ENCODE peak calls at places on chromosomes 5 and 9, in ten cellular contexts. R is neural progenitor cell; A is GM10248; L is GM23338; O is foreskin fibroblast; Q is CD8-positive, alpha-beta T cell; F is H9; N is IMR-90; Y is progenitor cell of endocrine pancreas; E is psoas muscle. J is an unnamed sample.

GRCh38 chr5:81242906-81243436 is 9.8 kb downstream of the CKMT2 start:
- DNase-seq in F (no peak), N (no peak), A (no peak), Y (no peak), E (no peak), L (no peak), Q (no peak), R (no peak), O (no peak), J (no peak)

GRCh38 chr9:134419684-134420076 is 93.4 kb downstream of the RXRA start:
- DNase-seq in F (peak), Y (no peak), E (no peak), L (peak), A (no peak), Q (no peak), N (no peak), R (peak), O (no peak), J (no peak)

GRCh38 chr9:80649001-80649420 is 1040.3 kb downstream of the TLE1 start:
- DNase-seq in F (no peak), L (peak), A (no peak), E (peak), Q (no peak), R (no peak), Y (no peak), N (peak), O (peak), J (no peak)

GRCh38 chr5:95908799-95909198 is 52.9 kb downstream of the ELL2 start:
- DNase-seq in E (no peak), A (no peak), Y (no peak), Q (no peak), L (no peak), F (no peak), O (no peak), N (no peak), R (no peak), J (no peak)

GRCh38 chr5:18465833-18466681 is 831.8 kb downstream of the TAF11L14 start:
- DNase-seq in E (no peak), O (peak), A (peak), N (peak), F (peak), Q (no peak), Y (peak), R (peak), L (peak), J (peak)

GRCh38 chr5:172455511-172456061 is 1.3 kb upstream of the SH3PXD2B start:
- DNase-seq in F (peak), Y (no peak), N (peak), A (no peak), L (no peak), O (peak), Q (no peak), E (no peak), R (peak), J (no peak)

GRCh38 chr5:130077007-130077406 is 172.7 kb downstream of the CHSY3 start:
- DNase-seq in L (no peak), A (no peak), Q (no peak), E (no peak), O (no peak), R (no peak), N (no peak), Y (no peak), F (no peak), J (no peak)

GRCh38 chr9:131651160-131651559 is 88.7 kb downstream of the RAPGEF1 start:
- DNase-seq in E (no peak), L (no peak), F (no peak), Q (no peak), O (no peak), R (no peak), Y (no peak), N (no peak), A (no peak), J (no peak)

GRCh38 chr9:4970970-4971641 is 14.0 kb upstream of the JAK2 start:
- DNase-seq in Q (no peak), F (no peak), R (no peak), A (peak), L (no peak), Y (no peak), N (no peak), O (no peak), E (no peak), J (no peak)

GRCh38 chr9:95753762-95754465 is 121.6 kb upstream of the ERCC6L2 start:
- DNase-seq in Q (no peak), A (no peak), R (no peak), F (no peak), E (no peak), Y (no peak), N (no peak), O (no peak), L (peak), J (no peak)

GRCh38 chr5:52491071-52491828 is 296.5 kb upstream of the ITGA1 start:
- DNase-seq in Y (no peak), L (no peak), F (no peak), Q (no peak), N (no peak), R (no peak), E (no peak), A (no peak), O (no peak), J (no peak)

GRCh38 chr5:133400120-133400519 is 212.2 kb downstream of the FSTL4 start:
- DNase-seq in N (no peak), Y (no peak), R (no peak), A (no peak), E (no peak), L (no peak), Q (no peak), F (no peak), O (no peak), J (no peak)

GRCh38 chr5:74542477-74542876 is 98.1 kb downstream of the ENC1 start:
- DNase-seq in A (no peak), R (no peak), L (no peak), O (peak), N (no peak), Q (no peak), F (no peak), E (no peak), Y (no peak), J (peak)

GRCh38 chr5:181189962-181190710 is 14.9 kb downstream of the TRIM7 start:
- DNase-seq in R (peak), O (peak), Q (no peak), N (no peak), L (peak), Y (peak), A (no peak), E (peak), F (no peak), J (no peak)

GRCh38 chr9:104247899-104248460 is 153.9 kb downstream of the SMC2 start:
- DNase-seq in Q (no peak), E (no peak), N (no peak), O (no peak), L (no peak), F (no peak), R (no peak), A (no peak), Y (no peak), J (no peak)

GRCh38 chr9:21252727-21253547 is 13.1 kb upstream of the IFNA14 start:
- DNase-seq in A (peak), Y (no peak), Q (no peak), L (peak), R (peak), O (peak), E (peak), F (no peak), N (peak), J (peak)

GRCh38 chr9:87792831-87793288 is 66.9 kb downstream of the CTSL start:
- DNase-seq in N (peak), Q (no peak), R (no peak), F (peak), L (peak), E (peak), O (peak), A (peak), Y (no peak), J (peak)

GRCh38 chr9:27126682-27127081 is 17.7 kb downstream of the TEK start:
- DNase-seq in Q (no peak), A (no peak), F (no peak), L (no peak), Y (no peak), N (no peak), E (no peak), O (no peak), R (no peak), J (no peak)

GRCh38 chr9:116075191-116075590 is 78.4 kb upstream of the PAPPA start:
- DNase-seq in O (peak), A (no peak), E (no peak), N (peak), F (no peak), Y (no peak), R (no peak), L (no peak), Q (no peak), J (peak)

GRCh38 chr5:54944364-54944763 is 41.0 kb downstream of the ESM1 start:
- DNase-seq in Y (no peak), Q (peak), L (peak), A (peak), O (peak), F (no peak), R (peak), E (no peak), N (peak), J (peak)

GRCh38 chr5:52783226-52783959 is 4.3 kb upstream of the ITGA1 start:
- DNase-seq in A (no peak), Q (no peak), L (no peak), Y (no peak), R (no peak), E (no peak), F (no peak), O (peak), N (no peak), J (peak)

GRCh38 chr5:131997727-131998117 is 13.7 kb downstream of the ACSL6 start:
- DNase-seq in O (no peak), L (no peak), Q (no peak), F (no peak), N (no peak), Y (no peak), E (peak), R (no peak), A (no peak), J (no peak)

GRCh38 chr5:32090755-32091128 is 83.4 kb downstream of the GOLPH3 start:
- DNase-seq in N (no peak), Y (no peak), F (no peak), E (no peak), L (peak), Q (no peak), R (no peak), O (no peak), A (no peak), J (no peak)

GRCh38 chr5:154356256-154356655 is 89.5 kb upstream of the SAP30L start:
- DNase-seq in Q (no peak), F (no peak), R (no peak), Y (no peak), A (no peak), L (no peak), O (peak), E (no peak), N (peak), J (peak)

GRCh38 chr9:20624201-20625002 is 2.1 kb upstream of the MLLT3 start:
- DNase-seq in R (peak), A (peak), E (no peak), O (peak), L (peak), Q (peak), Y (peak), F (peak), N (peak), J (peak)

GRCh38 chr5:55535199-55535905 is 588 bp upstream of the PLPP1 start:
- DNase-seq in L (peak), E (no peak), Y (no peak), N (peak), R (no peak), A (no peak), Q (no peak), F (no peak), O (no peak), J (no peak)

GRCh38 chr5:65480306-65480865 is 1.3 kb downstream of the ADAMTS6 start:
- DNase-seq in R (peak), Q (peak), E (peak), N (peak), F (no peak), Y (no peak), O (peak), A (peak), L (peak), J (peak)

GRCh38 chr9:131835132-131835910 is 95.4 kb upstream of the RAPGEF1 start:
- DNase-seq in E (peak), F (no peak), O (peak), R (no peak), L (peak), Q (no peak), A (no peak), N (peak), Y (no peak), J (no peak)

GRCh38 chr5:141604318-141604717 is 14.5 kb downstream of the DIAPH1 start:
- DNase-seq in Q (peak), A (no peak), O (peak), R (peak), N (peak), E (peak), L (peak), F (peak), Y (no peak), J (peak)

GRCh38 chr5:167743685-167744084 is 547.8 kb upstream of the WWC1 start:
- DNase-seq in R (no peak), Y (no peak), A (no peak), N (peak), E (no peak), L (no peak), F (no peak), Q (no peak), O (peak), J (peak)

GRCh38 chr9:134374301-134375010 is 48.2 kb downstream of the RXRA start:
- DNase-seq in Q (no peak), A (peak), F (no peak), E (peak), N (no peak), Y (no peak), R (no peak), O (no peak), L (no peak), J (no peak)

GRCh38 chr9:34633851-34634550 is 3.6 kb downstream of the SIGMAR1 start:
- DNase-seq in Y (peak), Q (peak), L (peak), N (peak), R (peak), F (peak), E (peak), A (peak), O (peak), J (peak)

GRCh38 chr5:152271420-152271819 is 133.7 kb downstream of the NMUR2 start:
- DNase-seq in N (no peak), Y (no peak), A (no peak), E (no peak), Q (no peak), R (peak), O (no peak), F (peak), L (peak), J (no peak)

GRCh38 chr5:180467576-180467975 is 26.6 kb upstream of the CNOT6 start:
- DNase-seq in R (no peak), O (no peak), L (no peak), Q (no peak), E (no peak), N (no peak), Y (no peak), A (no peak), F (no peak), J (no peak)

GRCh38 chr9:38181866-38182265 is 112.8 kb upstream of the SHB start:
- DNase-seq in N (no peak), L (no peak), A (no peak), Y (no peak), R (no peak), O (no peak), F (no peak), E (no peak), Q (no peak), J (no peak)

GRCh38 chr5:126716861-126717260 is 60.1 kb upstream of the LMNB1 start:
- DNase-seq in Y (no peak), A (no peak), L (no peak), N (no peak), E (no peak), F (no peak), O (no peak), Q (no peak), R (no peak), J (no peak)

GRCh38 chr9:133135193-133135745 is 14.2 kb upstream of the RALGDS start:
- DNase-seq in O (peak), A (no peak), Q (no peak), Y (no peak), N (peak), L (no peak), F (no peak), R (no peak), E (peak), J (peak)

GRCh38 chr5:114146398-114146797 is 215.5 kb upstream of the KCNN2 start:
- DNase-seq in A (no peak), R (no peak), Y (no peak), F (no peak), O (no peak), Q (no peak), E (no peak), L (no peak), N (no peak), J (no peak)
- TF ChIP-seq CTCF in A (no peak), R (no peak), Y (no peak), F (no peak), O (no peak), Q (no peak), E (no peak), L (no peak), N (no peak), J (no peak)

DNA sequence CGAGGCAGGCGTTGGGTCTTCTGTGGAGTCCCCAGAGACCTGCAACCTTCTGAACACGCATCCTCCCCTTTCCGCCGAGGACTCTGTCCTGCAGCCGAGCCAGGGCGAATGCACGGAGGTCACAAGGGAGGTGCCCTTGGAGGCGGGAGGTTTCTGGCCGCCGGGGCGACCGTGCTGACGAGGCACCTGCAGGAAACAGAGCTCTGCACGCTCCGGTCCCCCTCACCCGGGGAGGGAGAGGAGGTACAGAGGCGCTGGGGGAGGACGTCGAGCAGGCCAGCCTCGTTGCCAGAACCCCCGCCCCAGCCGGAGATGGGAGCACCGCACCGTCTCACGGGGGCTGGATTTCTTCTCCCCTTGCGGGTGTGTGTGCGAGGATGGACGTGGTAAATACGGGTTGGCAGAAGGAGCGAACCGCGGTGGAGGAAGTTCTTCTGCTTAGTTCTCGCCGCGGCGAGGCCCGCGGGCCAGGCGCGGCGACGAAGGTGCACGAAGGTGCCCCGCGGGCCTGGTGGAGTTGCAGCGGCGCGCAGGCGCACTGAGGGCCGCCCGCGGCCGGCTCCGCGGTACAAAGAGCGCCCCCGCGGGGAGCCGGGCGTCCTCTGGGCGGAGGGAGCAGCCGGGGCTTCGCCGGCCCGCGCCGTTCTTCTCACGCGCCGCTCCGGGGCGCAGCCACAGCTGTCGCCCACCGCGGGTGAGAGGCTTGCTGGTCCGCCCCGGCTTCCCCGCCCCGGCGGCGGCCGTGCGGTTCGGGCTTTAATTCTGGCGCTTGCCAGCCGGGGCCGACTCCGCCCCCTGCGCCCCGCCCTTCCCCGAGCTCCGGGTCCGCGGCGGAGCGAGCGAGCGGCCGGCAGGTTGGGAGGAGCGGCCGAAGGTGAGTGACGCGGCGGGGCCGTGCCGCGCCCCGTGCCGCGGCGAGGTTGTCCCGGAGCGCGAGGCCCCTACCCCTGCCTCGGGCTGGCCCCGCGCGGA is 289.5 kb downstream of the DOCK8 start:
- DNase-seq in R (peak), O (peak), Y (peak), E (peak), A (peak), Q (peak), L (peak), F (peak), N (peak), J (no peak)
- TF ChIP-seq CTCF in R (peak), O (no peak), Y (peak), E (peak), A (peak), Q (peak), L (no peak), F (peak), N (peak), J (peak)

GRCh38 chr5:446864-447263 is 3.9 kb downstream of the EXOC3 start:
- DNase-seq in R (peak), O (peak), F (peak), A (peak), L (peak), Y (no peak), Q (no peak), E (peak), N (peak), J (peak)
- TF ChIP-seq CTCF in R (peak), O (peak), F (peak), A (peak), L (peak), Y (peak), Q (peak), E (peak), N (peak), J (peak)

DNA sequence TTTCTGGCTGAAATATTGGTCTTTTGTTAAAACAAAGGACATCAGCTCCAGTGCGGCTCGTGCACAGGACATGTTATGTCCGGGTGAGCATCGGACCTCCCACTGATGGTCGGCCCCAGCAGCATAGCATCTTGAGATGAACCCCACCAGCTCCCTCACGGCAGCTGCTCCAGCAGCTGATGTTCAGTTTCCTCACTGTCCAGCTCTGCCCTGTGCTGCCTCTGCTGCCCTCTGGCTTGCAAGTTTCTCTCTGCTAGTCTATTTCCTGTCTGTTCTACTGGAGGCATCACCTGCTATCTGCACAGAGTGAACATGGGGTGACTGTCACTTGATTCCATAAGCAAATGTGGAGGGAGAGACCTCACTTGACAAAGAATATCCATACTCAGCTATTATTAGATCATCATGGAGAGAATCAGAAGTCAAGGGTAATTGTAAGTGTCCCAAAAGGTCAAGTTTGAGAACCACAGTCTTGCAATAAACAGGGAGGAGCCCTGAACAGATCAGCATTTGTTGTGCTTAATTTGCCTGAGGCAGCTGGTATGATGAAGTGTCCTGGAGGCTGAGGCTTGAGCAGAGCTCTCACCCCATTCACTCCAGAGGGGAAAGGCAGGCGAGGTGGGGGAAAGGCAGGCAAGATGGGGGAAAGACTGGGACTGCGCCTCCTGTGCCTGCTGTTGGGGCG is 702.8 kb downstream of the SEMA5A start:
- DNase-seq in O (peak), L (no peak), Q (no peak), Y (no peak), A (no peak), N (peak), F (no peak), E (no peak), R (peak), J (peak)
- TF ChIP-seq CTCF in O (peak), L (peak), Q (no peak), Y (peak), A (no peak), N (peak), F (peak), E (no peak), R (peak), J (peak)

DNA sequence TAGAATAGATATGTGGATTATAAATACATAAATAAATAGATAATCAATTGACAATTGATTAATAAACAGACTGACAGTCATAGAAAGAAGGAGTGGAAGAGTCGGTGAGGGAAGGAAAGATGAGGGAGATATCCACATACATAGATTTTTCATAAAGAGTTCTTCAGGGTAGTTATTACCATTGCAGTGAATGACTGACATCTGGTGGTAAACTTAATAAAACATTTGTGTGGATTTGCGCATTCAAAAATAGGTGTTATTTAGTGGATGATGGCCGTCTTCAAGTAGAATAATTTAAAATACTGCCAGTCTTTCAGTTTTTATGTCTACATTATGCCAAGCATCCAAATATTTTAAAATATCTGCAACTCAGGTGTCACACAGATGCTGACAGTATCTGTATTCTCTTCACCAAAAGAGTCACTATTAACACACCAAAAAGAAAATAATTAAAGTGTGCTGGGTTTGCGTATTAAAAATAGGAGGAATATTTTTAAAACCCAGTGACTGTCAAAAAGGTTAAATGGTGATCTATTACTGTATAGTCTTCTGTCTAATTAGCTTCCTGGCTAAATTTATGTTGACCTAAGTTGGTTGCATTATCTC is 78.8 kb downstream of the GIN1 start:
- DNase-seq in Q (no peak), Y (no peak), L (peak), R (no peak), O (peak), A (peak), F (no peak), E (no peak), N (peak), J (peak)
- TF ChIP-seq CTCF in Q (peak), Y (peak), L (peak), R (peak), O (peak), A (peak), F (peak), E (peak), N (peak), J (peak)